ENCODE peak calls at places on chromosome 15, in seven cellular contexts. A is T follicular helper cell, G is astrocyte of the hippocampus, K is endothelial cell of umbilical vein, U is GM04503, W is cardiac muscle cell, L is ELR. C is an unnamed sample.

GRCh38 chr15:29123171-29123570 is 146.5 kb downstream of the NSMCE3 start:
- DNase-seq in A (no peak), G (no peak), K (no peak), U (no peak), W (no peak), L (no peak), C (no peak)

GRCh38 chr15:42427429-42428223 is 63.3 kb downstream of the ZNF106 start:
- DNase-seq in A (no peak), G (peak), K (no peak), U (peak), W (peak), L (peak), C (no peak)

GRCh38 chr15:34520566-34520965 is 62.9 kb downstream of the GOLGA8B start:
- DNase-seq in A (no peak), G (no peak), K (no peak), U (no peak), W (no peak), L (no peak), C (no peak)

GRCh38 chr15:76999996-77000395 is 5.1 kb downstream of the PSTPIP1 start:
- DNase-seq in A (no peak), G (no peak), K (no peak), U (no peak), W (no peak), L (no peak), C (no peak)

GRCh38 chr15:100043069-100043641 is 298.6 kb downstream of the ADAMTS17 start:
- DNase-seq in A (no peak), G (peak), K (peak), U (peak), W (peak), L (peak), C (no peak)

GRCh38 chr15:70775160-70775559 is 11.8 kb upstream of the UACA start:
- DNase-seq in A (no peak), G (peak), K (peak), U (peak), W (peak), L (peak), C (no peak)

GRCh38 chr15:90883971-90884718 is at the start of gene FES:
- DNase-seq in A (no peak), G (peak), K (peak), U (no peak), W (peak), L (peak), C (no peak)

GRCh38 chr15:80059786-80060489 is 462 bp downstream of the ZFAND6 start:
- DNase-seq in A (peak), G (peak), K (peak), U (no peak), W (peak), L (peak), C (peak)

GRCh38 chr15:26235148-26235769 is 372.1 kb upstream of the ATP10A start:
- DNase-seq in A (no peak), G (no peak), K (no peak), U (no peak), W (no peak), L (no peak), C (no peak)

GRCh38 chr15:78072080-78072892 is 5.2 kb downstream of the TBC1D2B start:
- DNase-seq in A (no peak), G (peak), K (no peak), U (peak), W (peak), L (peak), C (no peak)

GRCh38 chr15:74826372-74826819 is at the start of gene CPLX3:
- DNase-seq in A (peak), G (peak), K (no peak), U (no peak), W (peak), L (no peak), C (no peak)

GRCh38 chr15:48389701-48390143 is 58.5 kb downstream of the DUT start:
- DNase-seq in A (no peak), G (peak), K (peak), U (peak), W (peak), L (peak), C (no peak)

GRCh38 chr15:78034495-78035191 is 42.9 kb downstream of the TBC1D2B start:
- DNase-seq in A (peak), G (no peak), K (peak), U (no peak), W (no peak), L (no peak), C (peak)